ENCODE peak calls at places on chromosomes 4 and X, in six cellular contexts. One of them, this sample, is unnamed. For H3K9me3, the result is how much of the 10 kb centered on the place peaks cover.

GRCh38 chr4:15920723-15921591 is 17.6 kb downstream of the FGFBP1 start:
- DNase-seq in A549: peak
- DNase-seq in tibial nerve: no peak
- DNase-seq in sigmoid colon: no peak
- DNase-seq in SK-N-SH: no peak
- DNase-seq in suprapubic skin: no peak
- DNase-seq in this sample: peak

GRCh38 chr4:17595471-17596005 is 18.5 kb downstream of the LAP3 start:
- DNase-seq in sigmoid colon: no peak
- DNase-seq in tibial nerve: no peak
- DNase-seq in SK-N-SH: no peak
- DNase-seq in suprapubic skin: no peak
- DNase-seq in A549: no peak
- DNase-seq in this sample: no peak

GRCh38 chrX:40104649-40105015 is 6.9 kb upstream of the BCOR start:
- DNase-seq in A549: no peak
- DNase-seq in SK-N-SH: peak
- DNase-seq in sigmoid colon: peak
- DNase-seq in tibial nerve: no peak
- DNase-seq in suprapubic skin: no peak
- DNase-seq in this sample: peak

GRCh38 chr4:87838207-87838606 is 5.4 kb downstream of the MEPE start:
- DNase-seq in tibial nerve: no peak
- DNase-seq in SK-N-SH: no peak
- DNase-seq in A549: peak
- DNase-seq in sigmoid colon: no peak
- DNase-seq in suprapubic skin: no peak
- DNase-seq in this sample: no peak

GRCh38 chr4:159358226-159358625 is 255.3 kb downstream of the RAPGEF2 start:
- DNase-seq in SK-N-SH: no peak
- DNase-seq in sigmoid colon: no peak
- DNase-seq in A549: no peak
- DNase-seq in suprapubic skin: no peak
- DNase-seq in tibial nerve: no peak
- DNase-seq in this sample: no peak

GRCh38 chr4:72613959-72614358 is 44.9 kb upstream of the ADAMTS3 start:
- DNase-seq in sigmoid colon: no peak
- DNase-seq in suprapubic skin: no peak
- DNase-seq in SK-N-SH: no peak
- DNase-seq in A549: no peak
- DNase-seq in tibial nerve: no peak
- DNase-seq in this sample: no peak

GRCh38 chr4:100340534-100341364 is 150.5 kb upstream of the DDIT4L start:
- DNase-seq in suprapubic skin: no peak
- DNase-seq in tibial nerve: no peak
- DNase-seq in sigmoid colon: no peak
- DNase-seq in SK-N-SH: no peak
- DNase-seq in A549: no peak
- DNase-seq in this sample: no peak

GRCh38 chrX:155056877-155057792 is 13.8 kb downstream of the CMC4 start:
- DNase-seq in A549: peak
- DNase-seq in sigmoid colon: peak
- DNase-seq in tibial nerve: peak
- DNase-seq in suprapubic skin: peak
- DNase-seq in SK-N-SH: peak
- DNase-seq in this sample: peak

GRCh38 chr4:6468376-6468775 is 4.0 kb downstream of the PPP2R2C start:
- DNase-seq in A549: no peak
- DNase-seq in suprapubic skin: no peak
- DNase-seq in SK-N-SH: no peak
- DNase-seq in tibial nerve: no peak
- DNase-seq in sigmoid colon: peak
- DNase-seq in this sample: no peak

GRCh38 chrX:24837966-24838365 is 144.2 kb downstream of the POLA1 start:
- DNase-seq in SK-N-SH: no peak
- DNase-seq in A549: no peak
- DNase-seq in suprapubic skin: no peak
- DNase-seq in sigmoid colon: no peak
- DNase-seq in tibial nerve: no peak
- DNase-seq in this sample: no peak

GRCh38 chrX:99172958-99173357 is 1237.1 kb downstream of the PCDH19 start:
- DNase-seq in suprapubic skin: no peak
- DNase-seq in tibial nerve: no peak
- DNase-seq in sigmoid colon: no peak
- DNase-seq in A549: no peak
- DNase-seq in SK-N-SH: no peak
- DNase-seq in this sample: no peak
- TF ChIP-seq EP300 in suprapubic skin: no peak
- TF ChIP-seq EP300 in tibial nerve: no peak
- TF ChIP-seq EP300 in sigmoid colon: no peak
- TF ChIP-seq EP300 in A549: no peak
- TF ChIP-seq EP300 in SK-N-SH: no peak
- TF ChIP-seq EP300 in this sample: no peak

GRCh38 chrX:145694048-145694447 is 123.6 kb upstream of the SLITRK2 start:
- DNase-seq in suprapubic skin: no peak
- DNase-seq in SK-N-SH: no peak
- DNase-seq in A549: no peak
- DNase-seq in tibial nerve: no peak
- DNase-seq in sigmoid colon: no peak
- DNase-seq in this sample: no peak
- H3K9me3 ChIP-seq in suprapubic skin: under half
- H3K9me3 ChIP-seq in SK-N-SH: under half
- H3K9me3 ChIP-seq in A549: under half
- H3K9me3 ChIP-seq in tibial nerve: under half
- H3K9me3 ChIP-seq in sigmoid colon: under half
- H3K9me3 ChIP-seq in this sample: under half

GRCh38 chrX:5474282-5474681 is 754.4 kb downstream of the NLGN4X start:
- DNase-seq in SK-N-SH: no peak
- DNase-seq in sigmoid colon: no peak
- DNase-seq in A549: peak
- DNase-seq in suprapubic skin: no peak
- DNase-seq in tibial nerve: no peak
- DNase-seq in this sample: no peak
- TF ChIP-seq EP300 in SK-N-SH: no peak
- TF ChIP-seq EP300 in sigmoid colon: no peak
- TF ChIP-seq EP300 in A549: no peak
- TF ChIP-seq EP300 in suprapubic skin: no peak
- TF ChIP-seq EP300 in tibial nerve: no peak
- TF ChIP-seq EP300 in this sample: no peak

DNA sequence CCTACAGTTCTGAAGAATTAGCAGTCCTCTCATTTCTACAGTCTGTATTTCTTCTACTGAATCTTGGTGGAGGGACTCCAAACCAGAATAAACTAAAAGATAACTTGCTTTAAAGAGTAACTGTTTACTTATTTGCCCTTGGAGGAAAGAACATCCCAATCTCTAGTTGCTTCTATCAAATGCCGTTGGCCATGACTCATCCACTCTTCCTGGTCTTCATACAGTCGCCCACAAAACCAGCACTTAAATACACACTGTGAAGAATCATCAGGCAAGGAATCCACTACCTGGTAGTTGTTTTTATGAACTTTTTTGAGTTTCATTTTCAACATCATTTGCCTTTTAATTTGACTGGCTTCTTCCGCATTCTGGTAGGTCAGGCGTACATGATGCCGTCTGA is 14.2 kb downstream of the ZNF518B start:
- DNase-seq in suprapubic skin: no peak
- DNase-seq in A549: no peak
- DNase-seq in sigmoid colon: no peak
- DNase-seq in tibial nerve: no peak
- DNase-seq in SK-N-SH: no peak
- DNase-seq in this sample: no peak
- H3K9me3 ChIP-seq in suprapubic skin: under half
- H3K9me3 ChIP-seq in A549: under half
- H3K9me3 ChIP-seq in sigmoid colon: under half
- H3K9me3 ChIP-seq in tibial nerve: under half
- H3K9me3 ChIP-seq in SK-N-SH: under half
- H3K9me3 ChIP-seq in this sample: under half